ENCODE peak calls at places on chromosomes 11 and 22, in seven cellular contexts. D is GM12891, M is SK-N-SH, W is K562, L is HepG2, U is GM12878, Z is H1. R is an unnamed sample.

GRCh38 chr11:36271794-36272409 is 17.3 kb downstream of the COMMD9 start:
- DNase-seq in D (no peak), M (no peak), W (no peak), L (no peak), U (no peak), Z (no peak), R (no peak)

GRCh38 chr11:85021066-85021465 is 606.1 kb downstream of the DLG2 start:
- DNase-seq in D (no peak), M (no peak), W (no peak), L (no peak), U (no peak), Z (no peak), R (no peak)

GRCh38 chr11:33682446-33682845 is 18.2 kb downstream of the C11orf91 start:
- DNase-seq in D (no peak), M (no peak), W (no peak), L (no peak), U (no peak), Z (no peak), R (no peak)

GRCh38 chr11:68905421-68906360 is 2.0 kb downstream of the IGHMBP2 start:
- DNase-seq in D (no peak), M (no peak), W (no peak), L (no peak), U (no peak), Z (no peak), R (no peak)

GRCh38 chr11:69387409-69387885 is 93.5 kb downstream of the MYEOV start:
- DNase-seq in D (no peak), M (no peak), W (no peak), L (no peak), U (no peak), Z (no peak), R (no peak)

GRCh38 chr11:121508449-121508848 is 55.7 kb upstream of the SORL1-AS1 start:
- DNase-seq in D (no peak), M (no peak), W (no peak), L (no peak), U (no peak), Z (no peak), R (no peak)

GRCh38 chr22:20920881-20921203 is 3.6 kb downstream of the CRKL start:
- DNase-seq in D (no peak), M (no peak), W (no peak), L (no peak), U (no peak), Z (no peak), R (no peak)

GRCh38 chr11:73130181-73130580 is 11.9 kb downstream of the FCHSD2 start:
- DNase-seq in D (no peak), M (no peak), W (no peak), L (no peak), U (no peak), Z (no peak), R (no peak)

GRCh38 chr11:118980191-118980881 is 8.8 kb downstream of the FOXR1 start:
- DNase-seq in D (no peak), M (no peak), W (peak), L (no peak), U (no peak), Z (no peak), R (no peak)

GRCh38 chr11:133961890-133962289 is 5.1 kb upstream of the IGSF9B start:
- DNase-seq in D (no peak), M (no peak), W (no peak), L (no peak), U (no peak), Z (no peak), R (no peak)

GRCh38 chr11:94129505-94130335 is 1.1 kb downstream of the PANX1 start:
- DNase-seq in D (no peak), M (no peak), W (no peak), L (no peak), U (no peak), Z (no peak), R (no peak)

GRCh38 chr22:38890377-38890776 is 18.4 kb upstream of the CBX6 start:
- DNase-seq in D (no peak), M (no peak), W (no peak), L (no peak), U (no peak), Z (no peak), R (no peak)

DNA sequence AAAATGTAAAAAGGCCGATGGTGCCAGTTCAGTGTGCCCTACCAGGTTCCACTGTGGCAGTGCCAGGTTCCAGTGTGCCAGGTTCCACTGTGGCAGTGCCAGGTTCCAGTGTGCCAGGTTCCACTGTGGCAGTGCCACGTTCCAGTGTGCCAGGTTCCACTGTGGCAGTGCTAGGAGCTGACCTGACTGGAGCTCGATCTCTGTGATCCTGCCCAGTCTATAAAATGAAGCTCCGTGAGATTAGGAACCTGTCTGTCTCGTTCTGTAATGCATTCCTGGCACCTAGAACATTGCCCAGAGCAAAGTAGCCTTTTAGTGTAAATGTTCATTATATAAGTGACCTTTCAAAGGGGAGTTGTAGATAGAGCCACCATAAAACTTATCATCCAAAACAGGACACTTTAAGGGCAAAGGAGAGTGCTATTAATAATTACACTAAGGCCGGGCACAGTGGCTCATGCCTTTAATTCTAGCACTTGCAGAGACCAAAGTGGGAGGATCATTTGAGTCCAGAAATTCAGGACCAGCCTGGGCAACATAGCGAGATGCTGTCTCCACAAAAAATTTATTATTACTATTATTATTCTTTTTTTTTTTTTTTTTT is 36.0 kb downstream of the ART5 start:
- DNase-seq in D (no peak), M (peak), W (no peak), L (no peak), U (no peak), Z (no peak), R (no peak)
- TF ChIP-seq TAF1 in D (no peak), M (no peak), W (no peak), L (no peak), U (no peak), Z (no peak), R (no peak)

DNA sequence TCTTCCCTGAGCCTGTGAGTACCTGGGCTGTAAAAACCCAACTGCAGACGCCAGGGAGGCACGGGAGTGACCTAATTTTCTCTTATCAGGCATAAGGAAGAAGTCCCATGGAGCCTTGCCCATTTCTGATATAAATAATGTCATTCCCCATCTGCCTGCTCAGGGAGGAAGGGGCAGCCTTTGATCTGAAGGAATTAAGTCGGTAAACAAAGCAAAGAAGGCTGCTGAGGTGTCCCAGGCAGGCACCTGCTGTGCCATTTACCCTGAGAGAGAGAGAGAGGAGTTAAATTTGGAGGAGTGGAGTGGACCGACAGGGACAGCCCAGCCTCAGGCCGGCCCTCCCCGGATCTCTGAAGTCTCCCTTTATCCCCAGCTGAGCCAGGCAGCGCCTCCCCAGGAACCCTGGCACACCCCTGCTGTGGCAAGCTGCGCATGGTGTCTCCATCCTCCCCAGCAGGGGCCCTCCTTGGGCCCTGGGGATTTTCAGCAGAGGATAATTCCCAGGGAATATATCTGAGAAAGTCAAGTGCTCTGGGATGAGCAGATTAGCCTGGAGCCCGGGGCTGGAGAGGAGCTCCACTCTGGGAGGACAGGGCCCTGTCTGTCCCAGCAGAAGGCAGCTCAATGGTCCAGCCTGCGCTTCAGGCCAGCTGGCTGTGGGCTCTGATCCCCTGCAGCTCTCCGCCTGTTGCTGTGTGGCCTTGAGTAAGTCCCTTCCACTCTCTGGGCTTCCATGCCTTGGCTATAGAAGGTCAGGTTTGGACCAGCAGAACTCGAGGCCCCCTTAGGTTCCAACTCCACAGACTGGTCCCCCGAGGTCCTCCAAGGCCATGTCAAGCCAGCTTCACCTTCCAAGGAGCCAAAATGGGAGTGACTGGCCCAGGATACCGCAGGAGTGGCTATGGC is 17.5 kb upstream of the CABP7 start:
- DNase-seq in D (no peak), M (peak), W (no peak), L (no peak), U (no peak), Z (no peak), R (no peak)
- TF ChIP-seq TAF1 in D (no peak), M (no peak), W (no peak), L (no peak), U (no peak), Z (no peak), R (no peak)

DNA sequence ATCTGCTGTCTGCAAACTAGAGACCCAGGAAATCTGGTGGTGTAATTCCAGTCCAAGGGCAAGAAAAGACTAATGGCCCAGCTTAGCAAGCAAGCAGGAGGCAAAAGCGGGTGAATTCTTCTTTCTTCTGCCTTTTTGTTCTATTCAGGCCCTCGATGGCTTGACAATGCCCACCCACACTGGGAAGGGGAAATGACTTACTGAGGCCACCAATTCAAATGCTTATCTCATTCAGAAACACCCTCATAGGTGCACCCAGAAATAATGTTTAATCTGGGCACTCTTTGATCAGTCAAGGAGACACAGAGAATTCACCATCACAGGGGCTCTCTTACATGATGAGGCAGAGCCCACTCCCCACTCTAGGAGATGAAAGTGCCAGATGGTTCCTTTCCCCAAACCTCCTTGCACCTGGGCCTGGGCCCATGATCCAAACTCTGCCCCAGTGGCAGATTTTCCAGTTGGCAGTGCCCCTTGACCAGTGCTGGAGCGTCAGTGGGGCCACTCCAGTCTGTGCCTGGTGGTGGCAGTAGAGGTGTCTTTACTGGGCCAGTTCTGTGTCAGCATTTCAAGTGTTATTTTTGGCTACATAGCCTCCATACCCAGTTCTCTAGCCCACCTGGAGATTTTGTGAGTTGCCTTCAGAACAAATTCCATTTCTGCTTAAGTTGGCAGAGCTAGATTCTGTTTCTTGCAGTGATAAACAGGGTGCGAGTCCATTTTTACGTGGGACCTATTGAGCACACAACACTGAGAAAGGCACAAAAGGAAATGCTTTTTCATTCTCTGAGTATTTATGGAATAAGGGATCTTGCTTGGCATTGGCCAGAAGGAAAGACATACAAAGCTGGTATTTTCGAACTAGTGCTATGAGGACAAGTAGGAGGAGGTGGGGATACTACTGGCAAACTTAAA is 7.5 kb downstream of the ELMOD1 start:
- DNase-seq in D (no peak), M (peak), W (no peak), L (no peak), U (no peak), Z (no peak), R (no peak)
- TF ChIP-seq TAF1 in D (no peak), M (no peak), W (no peak), L (no peak), U (no peak), Z (no peak), R (no peak)

GRCh38 chr11:86748296-86748695 is 52.0 kb upstream of the PRSS23 start:
- DNase-seq in D (no peak), M (no peak), W (no peak), L (no peak), U (no peak), Z (no peak), R (no peak)
- TF ChIP-seq TAF1 in D (no peak), M (no peak), W (no peak), L (no peak), U (no peak), Z (no peak), R (no peak)

DNA sequence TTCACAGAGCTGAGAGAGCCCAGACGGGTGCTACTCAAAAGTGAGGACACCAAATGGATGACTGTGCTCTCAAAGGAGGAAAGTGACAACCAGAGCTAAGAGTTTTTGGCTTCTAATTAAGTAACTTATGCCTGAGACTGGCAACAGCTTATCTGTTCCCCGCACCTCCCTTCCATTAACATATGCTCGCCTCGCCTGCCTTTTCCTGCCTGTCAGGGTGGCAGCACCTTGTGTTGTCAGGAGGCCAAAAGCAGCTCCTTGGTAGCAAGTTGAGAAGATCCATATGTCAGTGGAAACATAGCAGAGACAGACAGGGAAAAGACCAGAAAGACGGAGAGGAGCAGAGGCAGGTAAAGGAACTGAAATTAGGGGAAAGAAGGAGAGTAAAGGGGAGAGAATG is 574.0 kb upstream of the KIRREL3 start:
- DNase-seq in D (no peak), M (no peak), W (no peak), L (no peak), U (no peak), Z (no peak), R (no peak)
- TF ChIP-seq TAF1 in D (no peak), M (no peak), W (no peak), L (no peak), U (no peak), Z (no peak), R (no peak)

GRCh38 chr11:77074626-77075221 is 8.0 kb downstream of the CAPN5 start:
- DNase-seq in D (no peak), M (no peak), W (no peak), L (no peak), U (no peak), Z (no peak), R (no peak)

GRCh38 chr11:77073328-77074001 is 6.7 kb downstream of the CAPN5 start:
- DNase-seq in D (no peak), M (peak), W (peak), L (peak), U (no peak), Z (no peak), R (peak)

GRCh38 chr11:77075425-77075905 is 8.7 kb downstream of the CAPN5 start:
- DNase-seq in D (no peak), M (no peak), W (no peak), L (no peak), U (no peak), Z (no peak), R (no peak)

GRCh38 chr11:77072851-77073327 is 6.1 kb downstream of the CAPN5 start:
- DNase-seq in D (no peak), M (no peak), W (no peak), L (no peak), U (no peak), Z (no peak), R (peak)

DNA sequence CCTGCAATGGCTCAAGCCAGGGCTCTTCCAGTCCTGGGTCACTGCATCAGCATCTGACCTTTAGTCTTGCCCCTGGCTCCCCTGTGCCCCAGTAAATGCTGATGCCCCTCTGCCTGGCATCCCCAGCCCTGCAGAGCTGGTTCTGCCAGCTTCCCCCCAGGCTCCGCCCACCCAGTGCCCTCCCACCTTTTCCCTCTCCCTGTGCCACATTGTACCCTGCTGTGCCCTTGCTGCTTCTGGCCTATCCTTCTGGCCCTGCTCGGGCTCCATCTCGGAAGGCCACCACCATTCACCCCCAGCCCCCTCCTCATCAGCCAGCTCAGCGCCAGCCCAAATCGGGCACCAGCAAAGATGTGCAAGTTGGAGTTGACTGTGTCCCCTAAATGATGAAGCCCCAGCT is 7.4 kb downstream of the CAPN5 start:
- DNase-seq in D (no peak), M (peak), W (no peak), L (no peak), U (no peak), Z (no peak), R (no peak)
- TF ChIP-seq TAF1 in D (no peak), M (no peak), W (no peak), L (no peak), U (no peak), Z (no peak), R (no peak)

DNA sequence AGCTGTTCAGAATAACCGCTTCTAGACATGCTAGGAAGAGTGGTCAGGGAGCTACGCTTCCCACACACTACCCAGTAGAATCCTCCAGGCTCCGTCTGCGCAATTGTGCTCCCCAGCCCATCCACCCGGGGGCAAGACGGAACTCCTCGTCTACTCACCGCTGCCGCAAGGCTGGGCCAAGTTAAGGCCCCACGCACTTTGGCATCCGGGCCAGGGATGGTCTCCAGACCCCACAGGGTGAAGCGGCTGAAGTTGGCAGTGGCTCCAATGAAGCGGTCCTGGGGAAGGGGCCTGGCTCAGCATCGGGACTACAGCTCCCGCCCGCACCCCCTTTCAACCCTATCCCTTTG is 736 bp downstream of the RNASEH2C start:
- DNase-seq in D (peak), M (no peak), W (peak), L (no peak), U (no peak), Z (no peak), R (no peak)
- TF ChIP-seq TAF1 in D (no peak), M (no peak), W (no peak), L (no peak), U (no peak), Z (peak), R (no peak)

GRCh38 chr11:4074266-4074665 is 20.3 kb upstream of the RRM1 start:
- DNase-seq in D (no peak), M (no peak), W (no peak), L (no peak), U (no peak), Z (no peak), R (no peak)

GRCh38 chr11:4071828-4072421 is 22.7 kb upstream of the RRM1 start:
- DNase-seq in D (no peak), M (peak), W (no peak), L (no peak), U (no peak), Z (no peak), R (no peak)

GRCh38 chr11:4071325-4071724 is 23.3 kb upstream of the RRM1 start:
- DNase-seq in D (no peak), M (no peak), W (no peak), L (no peak), U (no peak), Z (no peak), R (no peak)

GRCh38 chr11:4068962-4069361 is 25.6 kb upstream of the RRM1 start:
- DNase-seq in D (no peak), M (no peak), W (no peak), L (no peak), U (no peak), Z (no peak), R (no peak)

DNA sequence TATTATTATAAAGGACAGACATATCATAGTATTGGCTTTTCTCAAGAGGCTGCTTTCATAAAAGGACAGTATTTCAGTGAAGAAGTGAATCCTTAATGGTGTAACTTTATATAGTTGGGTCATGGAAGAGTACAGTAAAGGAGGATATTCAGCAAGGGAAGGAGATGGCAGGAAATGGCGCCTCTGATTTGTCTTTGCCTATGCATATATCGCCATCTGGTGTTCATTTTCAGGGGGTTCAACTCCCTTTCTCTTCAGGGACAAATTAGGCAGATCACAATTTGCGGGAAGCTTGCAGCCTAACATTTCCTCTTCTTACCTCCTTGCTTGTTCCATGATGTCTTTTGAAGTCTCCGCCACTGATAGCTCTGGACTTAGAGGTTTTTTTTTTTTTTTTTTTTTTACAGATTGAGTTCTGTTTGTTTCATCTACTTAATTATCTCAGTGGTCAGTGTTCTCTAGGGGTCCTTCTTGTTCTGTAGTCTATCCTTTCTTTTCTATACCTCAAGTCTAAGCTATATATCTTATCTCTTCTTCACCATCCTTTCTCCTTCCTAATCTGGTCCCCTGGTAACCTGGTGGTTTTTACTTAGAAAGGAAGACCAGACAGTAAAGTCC is 21.8 kb upstream of the RRM1 start:
- DNase-seq in D (peak), M (peak), W (peak), L (peak), U (peak), Z (no peak), R (peak)
- TF ChIP-seq TAF1 in D (no peak), M (no peak), W (no peak), L (no peak), U (no peak), Z (no peak), R (no peak)

DNA sequence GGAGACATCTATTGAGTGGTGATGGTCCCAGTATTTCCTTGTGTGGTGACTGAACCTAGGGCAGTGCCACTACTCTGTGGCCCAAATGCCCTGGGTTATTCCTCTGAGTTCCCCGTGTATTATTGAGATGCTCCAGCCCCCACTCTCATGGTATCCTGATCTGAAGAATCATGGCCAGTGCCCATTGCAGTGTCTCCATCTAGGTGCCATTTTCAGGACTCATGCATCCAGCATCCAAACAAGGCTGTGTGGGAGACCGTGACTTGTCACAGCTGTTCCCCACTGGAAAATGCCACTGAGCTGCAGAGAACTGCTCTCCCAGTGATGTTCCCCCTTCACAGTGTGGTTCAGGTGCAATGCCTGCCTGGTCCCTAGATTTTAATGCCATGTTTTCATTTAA is 24.7 kb downstream of the GGTLC2 start:
- DNase-seq in D (no peak), M (no peak), W (no peak), L (no peak), U (no peak), Z (no peak), R (no peak)
- TF ChIP-seq TAF1 in D (no peak), M (no peak), W (no peak), L (no peak), U (no peak), Z (no peak), R (no peak)

R was measured in GM12892.